ENCODE peak calls at places on chromosomes 1 and 21, in six cellular contexts. D is IMR-90, V is caudate nucleus, Q is trophoblast cell, E is prostate gland, C is right cardiac atrium. P is an unnamed sample.

GRCh38 chr1:3718764-3719163 is 33.5 kb upstream of the CCDC27 start:
- DNase-seq in D (no peak), V (no peak), Q (no peak), E (no peak), C (no peak), P (no peak)

GRCh38 chr1:21921100-21921875 is 15.8 kb downstream of the HSPG2 start:
- DNase-seq in D (no peak), V (no peak), Q (no peak), E (no peak), C (no peak), P (no peak)

GRCh38 chr1:85427358-85427757 is 37.6 kb downstream of the DDAH1 start:
- DNase-seq in D (no peak), V (no peak), Q (no peak), E (peak; percentile 34), C (no peak), P (no peak)

GRCh38 chr21:41425954-41426655 is at the start of gene MX1:
- DNase-seq in D (peak; percentile 10), V (peak; percentile 24), Q (peak; percentile 45), E (peak; percentile 70), C (peak; percentile 93), P (peak; percentile 75)

GRCh38 chr1:21783679-21784603 is 992 bp upstream of the USP48 start:
- DNase-seq in D (peak; percentile 83), V (no peak), Q (peak; percentile 61), E (peak; percentile 6), C (peak; percentile 62), P (no peak)

GRCh38 chr1:246128494-246129069 is 378.5 kb downstream of the SMYD3 start:
- DNase-seq in D (no peak), V (no peak), Q (no peak), E (no peak), C (no peak), P (no peak)

GRCh38 chr1:160416369-160416768 is 16.0 kb downstream of the VANGL2 start:
- DNase-seq in D (peak; percentile 31), V (no peak), Q (no peak), E (no peak), C (no peak), P (no peak)

GRCh38 chr1:185517808-185518419 is 200.9 kb upstream of the IVNS1ABP start:
- DNase-seq in D (no peak), V (no peak), Q (no peak), E (no peak), C (no peak), P (no peak)

GRCh38 chr1:54094001-54094729 is 40.8 kb downstream of the TCEANC2 start:
- DNase-seq in D (no peak), V (no peak), Q (no peak), E (no peak), C (no peak), P (no peak)

GRCh38 chr1:32892368-32893197 is 6.3 kb downstream of the HPCA start:
- DNase-seq in D (no peak), V (peak; percentile 73), Q (no peak), E (no peak), C (no peak), P (no peak)

GRCh38 chr1:87867631-87868030 is 539.0 kb downstream of the LMO4 start:
- DNase-seq in D (peak; percentile 7), V (no peak), Q (no peak), E (no peak), C (no peak), P (no peak)

GRCh38 chr1:1327291-1327690 is 2.7 kb downstream of the CPTP start:
- DNase-seq in D (no peak), V (no peak), Q (no peak), E (no peak), C (no peak), P (no peak)

GRCh38 chr1:94068096-94068830 is 52.7 kb downstream of the ABCA4 start:
- DNase-seq in D (peak; percentile 76), V (no peak), Q (peak; percentile 72), E (no peak), C (no peak), P (no peak)

GRCh38 chr1:181257117-181257516 is 168.6 kb downstream of the IER5 start:
- DNase-seq in D (no peak), V (no peak), Q (no peak), E (no peak), C (no peak), P (no peak)

GRCh38 chr1:25425098-25426085 is 4.8 kb upstream of the RHCE start:
- DNase-seq in D (peak; percentile 33), V (no peak), Q (peak; percentile 88), E (no peak), C (no peak), P (no peak)

GRCh38 chr1:20589331-20590312 is 725 bp downstream of the CDA start:
- DNase-seq in D (peak; percentile 89), V (no peak), Q (no peak), E (no peak), C (peak; percentile 83), P (peak; percentile 42)

GRCh38 chr21:45504021-45504515 is 38.2 kb downstream of the SLC19A1 start:
- DNase-seq in D (no peak), V (no peak), Q (no peak), E (no peak), C (peak; percentile 38), P (no peak)

GRCh38 chr1:183554577-183554976 is 35.7 kb downstream of the NCF2 start:
- DNase-seq in D (no peak), V (no peak), Q (no peak), E (no peak), C (no peak), P (no peak)
- H3K27ac ChIP-seq in D (no peak overlapping the region), V (no peak overlapping the region), Q (no peak overlapping the region), E (no peak overlapping the region), C (no peak overlapping the region), P (no peak overlapping the region)

GRCh38 chr1:166956872-166957271 is 18.5 kb downstream of the ILDR2 start:
- DNase-seq in D (no peak), V (no peak), Q (no peak), E (no peak), C (no peak), P (no peak)
- H3K27ac ChIP-seq in D (no peak overlapping the region), V (no peak overlapping the region), Q (no peak overlapping the region), E (no peak overlapping the region), C (no peak overlapping the region), P (no peak overlapping the region)

GRCh38 chr1:201094829-201095228 is 17.4 kb downstream of the CACNA1S start:
- DNase-seq in D (no peak), V (no peak), Q (no peak), E (no peak), C (no peak), P (no peak)
- H3K27ac ChIP-seq in D (no peak overlapping the region), V (peak overlapping the region; percentile 80), Q (no peak overlapping the region), E (no peak overlapping the region), C (no peak overlapping the region), P (no peak overlapping the region)

GRCh38 chr1:235942979-235943575 is 76.4 kb upstream of the LYST start:
- DNase-seq in D (no peak), V (no peak), Q (no peak), E (no peak), C (no peak), P (no peak)
- H3K27ac ChIP-seq in D (peak overlapping the region; percentile 39), V (no peak overlapping the region), Q (no peak overlapping the region), E (no peak overlapping the region), C (no peak overlapping the region), P (no peak overlapping the region)

DNA sequence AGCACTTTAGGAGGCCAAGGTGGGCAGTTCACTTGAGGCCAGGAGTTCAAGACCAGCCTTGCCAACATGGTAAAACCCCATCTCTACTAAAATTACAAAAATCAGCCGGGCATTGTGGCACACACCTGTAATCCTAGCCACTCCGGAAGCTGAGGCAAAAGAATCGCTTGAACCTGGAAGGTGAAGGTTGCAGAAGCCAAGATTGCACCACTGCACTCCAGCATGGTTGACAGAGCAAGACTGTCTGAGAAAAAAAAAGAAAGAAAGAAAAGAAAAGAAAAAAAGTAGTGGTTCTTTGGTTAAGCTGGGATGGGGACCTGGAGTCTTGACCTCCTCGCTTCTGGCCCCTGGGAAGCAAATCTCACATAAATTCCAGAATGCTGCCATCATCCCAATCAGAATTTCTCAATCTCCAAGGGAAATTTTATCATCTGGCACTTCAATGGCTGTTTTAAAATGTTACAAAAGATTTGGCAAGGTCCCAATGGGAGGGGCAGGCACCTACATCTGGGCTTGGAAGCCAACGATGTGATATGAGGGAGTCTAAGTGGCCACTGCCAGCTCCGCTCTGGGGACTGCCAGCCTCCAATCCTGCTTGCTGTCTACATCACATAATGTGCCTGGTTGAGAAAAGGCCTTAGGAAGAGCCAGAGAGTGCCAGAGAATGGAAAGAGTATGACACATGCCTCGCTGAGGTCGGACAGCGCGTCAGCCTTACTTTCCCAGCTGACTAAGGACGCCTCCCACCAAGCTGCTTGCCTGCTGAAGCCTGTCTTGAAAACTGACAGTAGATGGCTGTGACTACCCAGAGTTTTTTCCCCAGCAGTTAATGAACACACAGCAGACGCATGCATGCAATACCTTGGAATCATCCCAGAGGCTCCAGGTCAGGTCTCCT is 42.1 kb upstream of the SRP9 start:
- DNase-seq in D (peak; percentile 98), V (no peak), Q (no peak), E (peak; percentile 70), C (peak; percentile 89), P (peak; percentile 67)
- H3K27ac ChIP-seq in D (peak overlapping the region; percentile 79), V (no peak overlapping the region), Q (no peak overlapping the region), E (peak overlapping the region; percentile 32), C (peak overlapping the region; percentile 69), P (peak overlapping the region; percentile 52)

GRCh38 chr1:11143907-11144306 is 44.2 kb upstream of the EXOSC10 start:
- DNase-seq in D (no peak), V (no peak), Q (no peak), E (no peak), C (no peak), P (no peak)

GRCh38 chr1:11142618-11143391 is 43.1 kb upstream of the EXOSC10 start:
- DNase-seq in D (no peak), V (no peak), Q (no peak), E (no peak), C (no peak), P (no peak)

GRCh38 chr1:11134352-11135266 is 34.9 kb upstream of the EXOSC10 start:
- DNase-seq in D (peak; percentile 70), V (no peak), Q (no peak), E (peak; percentile 59), C (no peak), P (no peak)

GRCh38 chr1:11143401-11143800 is 43.7 kb upstream of the EXOSC10 start:
- DNase-seq in D (no peak), V (no peak), Q (no peak), E (no peak), C (no peak), P (no peak)

DNA sequence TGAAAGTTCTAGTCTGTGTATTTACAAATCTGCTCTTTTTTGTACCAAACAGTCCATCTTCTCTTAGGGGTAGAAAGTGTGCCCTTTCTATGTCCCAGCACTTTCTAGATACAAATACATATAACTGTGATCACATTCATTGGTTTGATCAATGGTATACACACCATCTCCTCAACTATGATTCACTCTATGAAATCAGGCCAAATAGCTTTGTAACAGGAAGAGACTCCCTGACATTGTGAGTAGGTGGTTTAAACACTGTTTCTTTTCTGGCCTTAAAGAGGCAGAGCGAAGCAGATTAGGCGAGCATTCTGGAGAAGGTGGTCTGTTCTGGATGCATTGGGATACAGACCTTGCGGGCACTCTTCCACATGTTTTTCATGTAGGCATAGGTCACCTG is 39.3 kb upstream of the EXOSC10 start:
- DNase-seq in D (peak; percentile 80), V (no peak), Q (no peak), E (no peak), C (no peak), P (no peak)
- H3K27ac ChIP-seq in D (peak overlapping the region; percentile 12), V (peak overlapping the region; percentile 21), Q (peak overlapping the region; percentile 89), E (peak overlapping the region; percentile 11), C (no peak overlapping the region), P (no peak overlapping the region)

P was measured in lung.